ENCODE peak calls at places on chromosomes 2 and 18, in seven cellular contexts. One of them, this sample, is unnamed.

GRCh38 chr2:241571821-241572620 is 13.5 kb downstream of the BOK start:
- DNase-seq in mesothelial cell of epicardium: no peak
- DNase-seq in AG10803: no peak
- DNase-seq in bronchial epithelial cell: no peak
- DNase-seq in B cell: no peak
- DNase-seq in PC-3: no peak
- DNase-seq in fibroblast of lung: no peak
- DNase-seq in this sample: no peak

GRCh38 chr18:75212626-75213110 is 2.1 kb downstream of the TSHZ1 start:
- DNase-seq in mesothelial cell of epicardium: no peak
- DNase-seq in AG10803: no peak
- DNase-seq in bronchial epithelial cell: no peak
- DNase-seq in B cell: no peak
- DNase-seq in PC-3: no peak
- DNase-seq in fibroblast of lung: no peak
- DNase-seq in this sample: no peak

GRCh38 chr2:99827296-99827999 is 314.9 kb downstream of the AFF3 start:
- DNase-seq in mesothelial cell of epicardium: no peak
- DNase-seq in AG10803: no peak
- DNase-seq in bronchial epithelial cell: no peak
- DNase-seq in B cell: no peak
- DNase-seq in PC-3: no peak
- DNase-seq in fibroblast of lung: no peak
- DNase-seq in this sample: no peak

GRCh38 chr2:196239622-196240587 is 68.5 kb upstream of the STK17B start:
- DNase-seq in mesothelial cell of epicardium: no peak
- DNase-seq in AG10803: peak; percentile 27
- DNase-seq in bronchial epithelial cell: peak; percentile 98
- DNase-seq in B cell: peak; percentile 93
- DNase-seq in PC-3: peak; percentile 97
- DNase-seq in fibroblast of lung: peak; percentile 86
- DNase-seq in this sample: peak; percentile 91

GRCh38 chr2:166170356-166170755 is 42.5 kb upstream of the SCN1A start:
- DNase-seq in mesothelial cell of epicardium: no peak
- DNase-seq in AG10803: no peak
- DNase-seq in bronchial epithelial cell: peak; percentile 58
- DNase-seq in B cell: no peak
- DNase-seq in PC-3: peak; percentile 61
- DNase-seq in fibroblast of lung: peak; percentile 75
- DNase-seq in this sample: peak; percentile 32

GRCh38 chr2:159713691-159714585 is 1.6 kb downstream of the MARCHF7 start:
- DNase-seq in mesothelial cell of epicardium: no peak
- DNase-seq in AG10803: peak; percentile 47
- DNase-seq in bronchial epithelial cell: peak; percentile 83
- DNase-seq in B cell: no peak
- DNase-seq in PC-3: peak; percentile 75
- DNase-seq in fibroblast of lung: peak; percentile 77
- DNase-seq in this sample: peak; percentile 51

GRCh38 chr2:11420190-11420589 is 45.8 kb downstream of the E2F6 start:
- DNase-seq in mesothelial cell of epicardium: no peak
- DNase-seq in AG10803: no peak
- DNase-seq in bronchial epithelial cell: no peak
- DNase-seq in B cell: no peak
- DNase-seq in PC-3: no peak
- DNase-seq in fibroblast of lung: no peak
- DNase-seq in this sample: no peak

GRCh38 chr2:23486676-23487075 is 101.7 kb downstream of the KLHL29 start:
- DNase-seq in mesothelial cell of epicardium: no peak
- DNase-seq in AG10803: peak; percentile 42
- DNase-seq in bronchial epithelial cell: no peak
- DNase-seq in B cell: no peak
- DNase-seq in PC-3: no peak
- DNase-seq in fibroblast of lung: peak; percentile 30
- DNase-seq in this sample: peak; percentile 42

GRCh38 chr2:190315273-190315672 is 4.4 kb downstream of the HIBCH start:
- DNase-seq in mesothelial cell of epicardium: no peak
- DNase-seq in AG10803: no peak
- DNase-seq in bronchial epithelial cell: no peak
- DNase-seq in B cell: no peak
- DNase-seq in PC-3: no peak
- DNase-seq in fibroblast of lung: no peak
- DNase-seq in this sample: no peak

GRCh38 chr2:96239745-96240264 is 26.0 kb downstream of the TMEM127 start:
- DNase-seq in mesothelial cell of epicardium: no peak
- DNase-seq in AG10803: no peak
- DNase-seq in bronchial epithelial cell: no peak
- DNase-seq in B cell: no peak
- DNase-seq in PC-3: no peak
- DNase-seq in fibroblast of lung: no peak
- DNase-seq in this sample: no peak

GRCh38 chr2:60852282-60852860 is 29.0 kb upstream of the REL start:
- DNase-seq in mesothelial cell of epicardium: no peak
- DNase-seq in AG10803: no peak
- DNase-seq in bronchial epithelial cell: no peak
- DNase-seq in B cell: no peak
- DNase-seq in PC-3: no peak
- DNase-seq in fibroblast of lung: no peak
- DNase-seq in this sample: no peak

GRCh38 chr18:77090546-77091200 is 41.9 kb downstream of the MBP start:
- DNase-seq in mesothelial cell of epicardium: no peak
- DNase-seq in AG10803: no peak
- DNase-seq in bronchial epithelial cell: no peak
- DNase-seq in B cell: no peak
- DNase-seq in PC-3: no peak
- DNase-seq in fibroblast of lung: no peak
- DNase-seq in this sample: no peak

GRCh38 chr2:195479407-195479806 is 177.6 kb upstream of the SLC39A10 start:
- DNase-seq in mesothelial cell of epicardium: no peak
- DNase-seq in AG10803: no peak
- DNase-seq in bronchial epithelial cell: no peak
- DNase-seq in B cell: no peak
- DNase-seq in PC-3: no peak
- DNase-seq in fibroblast of lung: no peak
- DNase-seq in this sample: no peak

GRCh38 chr2:156702520-156702919 is 266.3 kb downstream of the GPD2 start:
- DNase-seq in mesothelial cell of epicardium: no peak
- DNase-seq in AG10803: no peak
- DNase-seq in bronchial epithelial cell: no peak
- DNase-seq in B cell: no peak
- DNase-seq in PC-3: no peak
- DNase-seq in fibroblast of lung: no peak
- DNase-seq in this sample: no peak

GRCh38 chr2:25342372-25343186 is 854 bp upstream of the DNMT3A start:
- DNase-seq in mesothelial cell of epicardium: peak; percentile 79
- DNase-seq in AG10803: peak; percentile 69
- DNase-seq in bronchial epithelial cell: peak; percentile 41
- DNase-seq in B cell: peak; percentile 85
- DNase-seq in PC-3: peak; percentile 81
- DNase-seq in fibroblast of lung: peak; percentile 81
- DNase-seq in this sample: peak; percentile 87

GRCh38 chr2:233832414-233832813 is 21.9 kb downstream of the HJURP start:
- DNase-seq in mesothelial cell of epicardium: no peak
- DNase-seq in AG10803: peak; percentile 15
- DNase-seq in bronchial epithelial cell: peak; percentile 20
- DNase-seq in B cell: no peak
- DNase-seq in PC-3: no peak
- DNase-seq in fibroblast of lung: peak; percentile 56
- DNase-seq in this sample: peak; percentile 57

GRCh38 chr2:20040489-20041172 is 10.8 kb downstream of the LAPTM4A start:
- DNase-seq in mesothelial cell of epicardium: no peak
- DNase-seq in AG10803: no peak
- DNase-seq in bronchial epithelial cell: peak; percentile 86
- DNase-seq in B cell: no peak
- DNase-seq in PC-3: peak; percentile 80
- DNase-seq in fibroblast of lung: peak; percentile 60
- DNase-seq in this sample: no peak

GRCh38 chr2:170277943-170278342 is 100.0 kb downstream of the MYO3B start:
- DNase-seq in mesothelial cell of epicardium: no peak
- DNase-seq in AG10803: no peak
- DNase-seq in bronchial epithelial cell: no peak
- DNase-seq in B cell: no peak
- DNase-seq in PC-3: no peak
- DNase-seq in fibroblast of lung: no peak
- DNase-seq in this sample: no peak

GRCh38 chr2:237581751-237582746 is 8.5 kb downstream of the RAB17 start:
- DNase-seq in mesothelial cell of epicardium: no peak
- DNase-seq in AG10803: peak; percentile 72
- DNase-seq in bronchial epithelial cell: peak; percentile 52
- DNase-seq in B cell: peak; percentile 53
- DNase-seq in PC-3: no peak
- DNase-seq in fibroblast of lung: peak; percentile 58
- DNase-seq in this sample: peak; percentile 92

GRCh38 chr18:79479114-79479760 is 83.5 kb downstream of the NFATC1 start:
- DNase-seq in mesothelial cell of epicardium: no peak
- DNase-seq in AG10803: no peak
- DNase-seq in bronchial epithelial cell: no peak
- DNase-seq in B cell: no peak
- DNase-seq in PC-3: no peak
- DNase-seq in fibroblast of lung: no peak
- DNase-seq in this sample: no peak

GRCh38 chr18:59388817-59389216 is 29.8 kb upstream of the LMAN1 start:
- DNase-seq in mesothelial cell of epicardium: no peak
- DNase-seq in AG10803: no peak
- DNase-seq in bronchial epithelial cell: no peak
- DNase-seq in B cell: no peak
- DNase-seq in PC-3: no peak
- DNase-seq in fibroblast of lung: no peak
- DNase-seq in this sample: no peak

GRCh38 chr2:149169653-149170052 is 131.2 kb downstream of the LYPD6B start:
- DNase-seq in mesothelial cell of epicardium: no peak
- DNase-seq in AG10803: no peak
- DNase-seq in bronchial epithelial cell: peak; percentile 94
- DNase-seq in B cell: no peak
- DNase-seq in PC-3: peak; percentile 94
- DNase-seq in fibroblast of lung: peak; percentile 10
- DNase-seq in this sample: no peak

GRCh38 chr2:46040563-46041155 is 256.5 kb upstream of the EPAS1 start:
- DNase-seq in mesothelial cell of epicardium: no peak
- DNase-seq in AG10803: no peak
- DNase-seq in bronchial epithelial cell: no peak
- DNase-seq in B cell: no peak
- DNase-seq in PC-3: no peak
- DNase-seq in fibroblast of lung: no peak
- DNase-seq in this sample: no peak

GRCh38 chr2:24083567-24084385 is 858 bp downstream of the TP53I3 start:
- DNase-seq in mesothelial cell of epicardium: peak; percentile 34
- DNase-seq in AG10803: peak; percentile 79
- DNase-seq in bronchial epithelial cell: peak; percentile 84
- DNase-seq in B cell: peak; percentile 82
- DNase-seq in PC-3: peak; percentile 65
- DNase-seq in fibroblast of lung: peak; percentile 84
- DNase-seq in this sample: peak; percentile 92

GRCh38 chr18:24595556-24595955 is 135.1 kb downstream of the HRH4 start:
- DNase-seq in mesothelial cell of epicardium: no peak
- DNase-seq in AG10803: no peak
- DNase-seq in bronchial epithelial cell: no peak
- DNase-seq in B cell: no peak
- DNase-seq in PC-3: no peak
- DNase-seq in fibroblast of lung: no peak
- DNase-seq in this sample: no peak

GRCh38 chr2:206064077-206064476 is 21.9 kb downstream of the INO80D start:
- DNase-seq in mesothelial cell of epicardium: no peak
- DNase-seq in AG10803: no peak
- DNase-seq in bronchial epithelial cell: no peak
- DNase-seq in B cell: no peak
- DNase-seq in PC-3: no peak
- DNase-seq in fibroblast of lung: no peak
- DNase-seq in this sample: peak; percentile 7

GRCh38 chr2:64652231-64653173 is 1.2 kb downstream of the SERTAD2 start:
- DNase-seq in mesothelial cell of epicardium: no peak
- DNase-seq in AG10803: peak; percentile 88
- DNase-seq in bronchial epithelial cell: peak; percentile 70
- DNase-seq in B cell: no peak
- DNase-seq in PC-3: peak; percentile 68
- DNase-seq in fibroblast of lung: peak; percentile 67
- DNase-seq in this sample: peak; percentile 56

GRCh38 chr18:56709463-56709862 is 58.3 kb downstream of the WDR7 start:
- DNase-seq in mesothelial cell of epicardium: no peak
- DNase-seq in AG10803: peak; percentile 78
- DNase-seq in bronchial epithelial cell: peak; percentile 92
- DNase-seq in B cell: no peak
- DNase-seq in PC-3: peak; percentile 87
- DNase-seq in fibroblast of lung: peak; percentile 90
- DNase-seq in this sample: peak; percentile 64
- TF ChIP-seq CTCF in mesothelial cell of epicardium: no peak
- TF ChIP-seq CTCF in AG10803: peak; percentile 35
- TF ChIP-seq CTCF in bronchial epithelial cell: peak; percentile 28
- TF ChIP-seq CTCF in B cell: peak; percentile 16
- TF ChIP-seq CTCF in PC-3: peak; percentile 67
- TF ChIP-seq CTCF in fibroblast of lung: peak; percentile 28
- TF ChIP-seq CTCF in this sample: peak; percentile 26

GRCh38 chr18:45341454-45341853 is 273.8 kb upstream of the SLC14A2 start:
- DNase-seq in mesothelial cell of epicardium: no peak
- DNase-seq in AG10803: no peak
- DNase-seq in bronchial epithelial cell: no peak
- DNase-seq in B cell: no peak
- DNase-seq in PC-3: no peak
- DNase-seq in fibroblast of lung: no peak
- DNase-seq in this sample: no peak
- TF ChIP-seq CTCF in mesothelial cell of epicardium: no peak
- TF ChIP-seq CTCF in AG10803: no peak
- TF ChIP-seq CTCF in bronchial epithelial cell: peak; percentile 5
- TF ChIP-seq CTCF in B cell: no peak
- TF ChIP-seq CTCF in PC-3: no peak
- TF ChIP-seq CTCF in fibroblast of lung: no peak
- TF ChIP-seq CTCF in this sample: no peak

GRCh38 chr2:216274194-216274593 is 98.1 kb downstream of the MARCHF4 start:
- DNase-seq in mesothelial cell of epicardium: no peak
- DNase-seq in AG10803: peak; percentile 63
- DNase-seq in bronchial epithelial cell: peak; percentile 7
- DNase-seq in B cell: peak; percentile 13
- DNase-seq in PC-3: no peak
- DNase-seq in fibroblast of lung: peak; percentile 33
- DNase-seq in this sample: peak; percentile 61
- TF ChIP-seq CTCF in mesothelial cell of epicardium: no peak
- TF ChIP-seq CTCF in AG10803: peak; percentile 43
- TF ChIP-seq CTCF in bronchial epithelial cell: no peak
- TF ChIP-seq CTCF in B cell: no peak
- TF ChIP-seq CTCF in PC-3: no peak
- TF ChIP-seq CTCF in fibroblast of lung: no peak
- TF ChIP-seq CTCF in this sample: no peak

DNA sequence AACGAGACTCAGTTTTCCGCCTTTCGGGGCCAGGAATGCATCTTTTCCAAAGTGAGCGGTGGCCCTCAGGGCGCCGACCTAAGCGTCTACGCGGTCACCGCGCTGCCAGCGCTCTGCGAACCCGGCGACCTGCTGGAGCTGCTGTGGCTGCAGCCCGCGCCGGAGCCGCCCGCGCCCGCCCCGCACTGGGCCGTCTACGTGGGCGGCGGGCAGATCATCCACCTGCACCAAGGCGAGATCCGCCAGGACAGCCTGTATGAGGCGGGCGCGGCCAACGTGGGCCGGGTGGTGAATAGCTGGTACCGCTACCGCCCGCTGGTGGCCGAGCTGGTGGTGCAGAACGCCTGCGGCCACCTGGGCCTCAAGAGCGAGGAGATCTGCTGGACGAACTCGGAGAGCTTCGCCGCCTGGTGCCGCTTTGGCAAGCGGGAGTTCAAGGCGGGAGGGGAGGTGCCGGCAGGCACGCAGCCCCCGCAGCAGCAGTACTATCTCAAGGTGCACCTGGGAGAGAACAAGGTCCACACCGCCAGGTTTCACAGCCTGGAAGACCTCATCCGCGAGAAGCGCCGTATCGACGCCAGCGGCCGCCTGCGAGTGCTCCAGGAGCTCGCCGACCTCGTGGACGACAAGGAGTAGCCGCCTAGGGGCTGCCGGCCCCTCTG is 1.8 kb downstream of the LRATD1 start:
- DNase-seq in mesothelial cell of epicardium: peak; percentile 53
- DNase-seq in AG10803: peak; percentile 72
- DNase-seq in bronchial epithelial cell: peak; percentile 79
- DNase-seq in B cell: no peak
- DNase-seq in PC-3: peak; percentile 91
- DNase-seq in fibroblast of lung: peak; percentile 76
- DNase-seq in this sample: peak; percentile 33
- TF ChIP-seq CTCF in mesothelial cell of epicardium: peak; percentile 72
- TF ChIP-seq CTCF in AG10803: peak; percentile 70
- TF ChIP-seq CTCF in bronchial epithelial cell: peak; percentile 95
- TF ChIP-seq CTCF in B cell: no peak
- TF ChIP-seq CTCF in PC-3: peak; percentile 85
- TF ChIP-seq CTCF in fibroblast of lung: peak; percentile 61
- TF ChIP-seq CTCF in this sample: peak; percentile 69